ENCODE peak calls at places on chromosomes 3 and 15, in four cellular contexts. D is A549, B is K562, F is IMR-90. X is an unnamed sample.

GRCh38 chr3:59927061-59927460 is 877.2 kb upstream of the CFAP20DC start:
- DNase-seq in D (no peak), B (no peak), F (no peak), X (no peak)

GRCh38 chr3:119595639-119596329 is 1.9 kb upstream of the PLA1A start:
- DNase-seq in D (no peak), B (peak; percentile 38), F (no peak), X (no peak)

GRCh38 chr3:100149130-100149529 is 34.8 kb upstream of the FILIP1L start:
- DNase-seq in D (no peak), B (no peak), F (no peak), X (no peak)

GRCh38 chr3:102332205-102332604 is 102.6 kb upstream of the ZPLD1 start:
- DNase-seq in D (no peak), B (no peak), F (no peak), X (no peak)

GRCh38 chr3:124926426-124927116 is 8.0 kb downstream of the MUC13 start:
- DNase-seq in D (no peak), B (no peak), F (peak; percentile 36), X (peak; percentile 19)

GRCh38 chr3:18207232-18207631 is 217.9 kb downstream of the SATB1 start:
- DNase-seq in D (no peak), B (no peak), F (no peak), X (no peak)

GRCh38 chr15:50262533-50262932 is 3.0 kb downstream of the HDC start:
- DNase-seq in D (no peak), B (no peak), F (no peak), X (no peak)

GRCh38 chr3:185253645-185254410 is at the start of gene EHHADH:
- DNase-seq in D (peak; percentile 61), B (peak; percentile 82), F (peak; percentile 44), X (peak; percentile 64)

GRCh38 chr15:42735382-42736165 is 1.4 kb downstream of the CDAN1 start:
- DNase-seq in D (no peak), B (no peak), F (no peak), X (no peak)

GRCh38 chr15:38620108-38620507 is 55.5 kb upstream of the RASGRP1 start:
- DNase-seq in D (no peak), B (no peak), F (no peak), X (no peak)

GRCh38 chr3:130424837-130425236 is 79.4 kb downstream of the COL6A5 start:
- DNase-seq in D (no peak), B (no peak), F (no peak), X (no peak)

GRCh38 chr3:98032881-98033280 is 2.2 kb downstream of the GABRR3 start:
- DNase-seq in D (no peak), B (no peak), F (no peak), X (no peak)

GRCh38 chr3:141275973-141276372 is 44.3 kb downstream of the PXYLP1 start:
- DNase-seq in D (peak; percentile 91), B (no peak), F (peak; percentile 72), X (peak; percentile 86)

GRCh38 chr15:48823237-48823636 is 12.4 kb upstream of the CEP152 start:
- DNase-seq in D (no peak), B (no peak), F (peak; percentile 46), X (no peak)

GRCh38 chr3:119662604-119663377 is 2.4 kb upstream of the POPDC2 start:
- DNase-seq in D (no peak), B (no peak), F (peak; percentile 49), X (no peak)

GRCh38 chr3:152524198-152525140 is 255.7 kb downstream of the MBNL1 start:
- DNase-seq in D (peak; percentile 61), B (peak; percentile 76), F (peak; percentile 62), X (peak; percentile 33)

GRCh38 chr3:196736670-196737374 is 2.8 kb upstream of the PAK2 start:
- DNase-seq in D (no peak), B (no peak), F (no peak), X (peak; percentile 80)

GRCh38 chr3:43178891-43179366 is 73.0 kb upstream of the POMGNT2 start:
- DNase-seq in D (peak; percentile 7), B (no peak), F (peak; percentile 52), X (peak; percentile 91)

GRCh38 chr3:66498718-66499611 is 1.9 kb downstream of the LRIG1 start:
- DNase-seq in D (no peak), B (no peak), F (peak; percentile 24), X (no peak)

GRCh38 chr3:129003578-129004112 is 2.5 kb downstream of the EFCC1 start:
- DNase-seq in D (peak; percentile 40), B (no peak), F (no peak), X (peak; percentile 23)

GRCh38 chr3:42589382-42590109 is 1.1 kb upstream of the SS18L2 start:
- DNase-seq in D (no peak), B (no peak), F (no peak), X (no peak)

GRCh38 chr3:167626490-167626889 is 27.3 kb downstream of the WDR49 start:
- DNase-seq in D (no peak), B (no peak), F (no peak), X (no peak)

GRCh38 chr3:152328841-152329240 is 60.1 kb downstream of the MBNL1 start:
- DNase-seq in D (peak; percentile 80), B (no peak), F (peak; percentile 88), X (peak; percentile 78)

GRCh38 chr3:13479332-13479581 is 849 bp upstream of the HDAC11 start:
- DNase-seq in D (no peak), B (no peak), F (no peak), X (peak; percentile 55)

GRCh38 chr3:16514021-16514700 is 662 bp upstream of the RFTN1 start:
- DNase-seq in D (no peak), B (no peak), F (no peak), X (no peak)

GRCh38 chr15:43278869-43279268 is 12.1 kb upstream of the TGM5 start:
- DNase-seq in D (no peak), B (no peak), F (no peak), X (no peak)

GRCh38 chr3:64595253-64595694 is 92.5 kb downstream of the ADAMTS9 start:
- DNase-seq in D (no peak), B (no peak), F (peak; percentile 70), X (no peak)

GRCh38 chr3:9747267-9747666 is 2.5 kb upstream of the OGG1 start:
- DNase-seq in D (no peak), B (no peak), F (peak; percentile 52), X (no peak)

GRCh38 chr15:74815121-74815933 is 2.7 kb downstream of the LMAN1L start:
- DNase-seq in D (no peak), B (no peak), F (no peak), X (no peak)

GRCh38 chr3:84965141-84965540 is 6.4 kb downstream of the CADM2 start:
- DNase-seq in D (peak; percentile 57), B (no peak), F (no peak), X (peak; percentile 10)

GRCh38 chr3:187975571-187976360 is 178.2 kb upstream of the LPP start:
- DNase-seq in D (no peak), B (no peak), F (no peak), X (no peak)

GRCh38 chr3:117553461-117553860 is 843.9 kb downstream of the TUSC7 start:
- DNase-seq in D (peak; percentile 31), B (no peak), F (peak; percentile 72), X (no peak)

GRCh38 chr3:194103475-194103874 is 32.5 kb upstream of the HES1 start:
- DNase-seq in D (no peak), B (no peak), F (no peak), X (no peak)

GRCh38 chr15:38930851-38931572 is 366.4 kb upstream of the RASGRP1 start:
- DNase-seq in D (no peak), B (no peak), F (peak; percentile 58), X (no peak)

GRCh38 chr15:93298901-93299300 is 209.9 kb upstream of the RGMA start:
- DNase-seq in D (no peak), B (no peak), F (no peak), X (no peak)

GRCh38 chr3:149395107-149396089 is 17.9 kb upstream of the TM4SF1 start:
- DNase-seq in D (peak; percentile 69), B (no peak), F (peak; percentile 67), X (peak; percentile 63)

GRCh38 chr3:13419356-13420050 is 619 bp downstream of the NUP210 start:
- DNase-seq in D (peak; percentile 48), B (peak; percentile 68), F (no peak), X (no peak)

GRCh38 chr3:124636863-124637296 is 93.4 kb upstream of the UMPS start:
- DNase-seq in D (no peak), B (no peak), F (no peak), X (peak; percentile 51)

GRCh38 chr15:34011476-34011875 is 27.5 kb downstream of the AVEN start:
- DNase-seq in D (no peak), B (no peak), F (no peak), X (no peak)

GRCh38 chr3:171198781-171199472 is 172.4 kb upstream of the SLC2A2 start:
- DNase-seq in D (no peak), B (no peak), F (no peak), X (no peak)
- TF ChIP-seq MAZ in D (no peak), B (no peak), F (no peak), X (no peak)

GRCh38 chr3:113746955-113747718 is at the start of gene ATP6V1A:
- DNase-seq in D (peak; percentile 3), B (peak; percentile 73), F (no peak), X (peak; percentile 11)
- TF ChIP-seq MAZ in D (no peak), B (no peak), F (peak; percentile 48), X (no peak)

DNA sequence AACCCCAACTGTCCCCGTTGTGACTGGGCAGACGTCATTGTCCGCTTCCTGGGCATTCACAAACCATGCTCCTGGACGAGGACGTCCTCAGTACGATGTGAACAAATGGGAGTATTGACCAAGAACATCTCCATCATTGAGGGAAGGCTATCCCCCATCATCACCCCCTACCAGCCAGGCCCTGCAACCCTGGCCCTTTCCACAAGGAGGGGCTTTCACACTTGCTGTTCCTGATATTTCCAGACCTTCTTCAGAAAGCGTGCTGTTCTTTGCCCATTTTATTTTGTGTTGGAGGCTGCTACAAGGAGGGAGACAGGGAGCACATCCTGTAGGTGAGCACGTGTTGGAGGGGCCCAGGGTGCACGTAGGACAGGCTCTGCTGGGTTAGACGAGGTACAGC is 277.0 kb upstream of the LRRC3B start:
- DNase-seq in D (no peak), B (no peak), F (no peak), X (no peak)
- TF ChIP-seq MAZ in D (no peak), B (no peak), F (no peak), X (no peak)

GRCh38 chr15:69236505-69236904 is 62.2 kb upstream of the PAQR5 start:
- DNase-seq in D (no peak), B (no peak), F (no peak), X (no peak)

GRCh38 chr15:69234676-69235075 is 64.0 kb upstream of the PAQR5 start:
- DNase-seq in D (no peak), B (no peak), F (no peak), X (no peak)

DNA sequence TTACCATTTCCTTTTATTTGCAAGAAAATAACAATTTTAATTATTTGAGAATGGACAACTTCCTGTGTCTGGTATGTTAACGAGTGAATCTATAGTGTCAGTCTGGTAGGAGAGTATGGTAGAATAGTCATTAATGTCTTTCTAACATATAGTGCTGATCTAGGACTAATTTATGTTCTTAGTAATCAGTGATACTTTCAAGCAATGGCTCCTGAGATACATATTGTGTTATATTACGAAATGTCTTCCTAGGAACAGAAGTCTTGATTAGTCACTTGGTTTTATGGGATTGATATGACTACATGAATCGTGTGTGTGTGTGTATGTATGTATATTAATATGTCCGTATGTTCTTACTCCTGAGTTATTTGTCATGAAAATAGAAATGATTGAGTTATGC is 66.6 kb upstream of the PAQR5 start:
- DNase-seq in D (no peak), B (no peak), F (peak; percentile 7), X (no peak)
- TF ChIP-seq MAZ in D (no peak), B (no peak), F (no peak), X (no peak)